ENCODE peak calls at places on chromosomes 11 and 22, in six cellular contexts. O is prostate gland, P is pancreas, L is GM12864, T is AG09309, J is astrocyte of the spinal cord. H is an unnamed sample.

GRCh38 chr11:34354782-34355181 is 3.0 kb downstream of the ABTB2 start:
- DNase-seq in O (no peak), P (no peak), L (no peak), T (no peak), J (no peak), H (no peak)

GRCh38 chr11:115201121-115201792 is 303.0 kb downstream of the CADM1 start:
- DNase-seq in O (no peak), P (no peak), L (no peak), T (peak), J (peak), H (no peak)

GRCh38 chr11:1938343-1939005 is 8.7 kb upstream of the MRPL23 start:
- DNase-seq in O (no peak), P (peak), L (no peak), T (no peak), J (no peak), H (no peak)

GRCh38 chr11:63505857-63506528 is at the start of gene LGALS12:
- DNase-seq in O (no peak), P (no peak), L (no peak), T (no peak), J (peak), H (no peak)

GRCh38 chr11:125070699-125071254 is 7.7 kb downstream of the SLC37A2 start:
- DNase-seq in O (no peak), P (peak), L (peak), T (no peak), J (peak), H (peak)

GRCh38 chr11:113091578-113091844 is 130.3 kb downstream of the NCAM1 start:
- DNase-seq in O (no peak), P (no peak), L (no peak), T (no peak), J (no peak), H (no peak)

GRCh38 chr11:18248561-18248960 is at the start of gene SAA2:
- DNase-seq in O (no peak), P (no peak), L (no peak), T (no peak), J (no peak), H (no peak)

GRCh38 chr22:23098718-23099524 is 28.6 kb downstream of the GNAZ start:
- DNase-seq in O (peak), P (no peak), L (no peak), T (no peak), J (peak), H (peak)

GRCh38 chr11:86476109-86476861 is 101.6 kb downstream of the CCDC81 start:
- DNase-seq in O (no peak), P (no peak), L (no peak), T (no peak), J (peak), H (no peak)

GRCh38 chr11:2138075-2138435 is 1.1 kb downstream of the IGF2 start:
- DNase-seq in O (no peak), P (peak), L (no peak), T (no peak), J (no peak), H (no peak)

GRCh38 chr22:50016988-50017700 is 4.6 kb upstream of the IL17REL start:
- DNase-seq in O (no peak), P (peak), L (peak), T (no peak), J (no peak), H (peak)

GRCh38 chr11:119094816-119095065 is 6.9 kb downstream of the DPAGT1 start:
- DNase-seq in O (peak), P (peak), L (no peak), T (peak), J (peak), H (peak)

GRCh38 chr22:50702821-50703725 is 30.4 kb downstream of the SHANK3 start:
- DNase-seq in O (no peak), P (no peak), L (no peak), T (no peak), J (no peak), H (no peak)

GRCh38 chr22:41009222-41009948 is 58.2 kb downstream of the RBX1 start:
- DNase-seq in O (no peak), P (no peak), L (no peak), T (peak), J (peak), H (no peak)

GRCh38 chr11:1776331-1776851 is 12.7 kb upstream of the CTSD start:
- DNase-seq in O (no peak), P (no peak), L (no peak), T (no peak), J (no peak), H (no peak)

GRCh38 chr22:20186183-20186870 is 35.5 kb upstream of the CCDC188 start:
- DNase-seq in O (no peak), P (no peak), L (no peak), T (no peak), J (no peak), H (no peak)

GRCh38 chr11:103543456-103543855 is 434.2 kb downstream of the DYNC2H1 start:
- DNase-seq in O (no peak), P (no peak), L (no peak), T (no peak), J (no peak), H (no peak)

GRCh38 chr11:14336507-14337503 is 22.2 kb downstream of the RRAS2 start:
- DNase-seq in O (no peak), P (no peak), L (no peak), T (peak), J (peak), H (no peak)

GRCh38 chr22:40381461-40381860 is 11.1 kb downstream of the SGSM3 start:
- DNase-seq in O (no peak), P (no peak), L (no peak), T (no peak), J (no peak), H (no peak)

GRCh38 chr11:106398396-106399074 is 321.1 kb downstream of the AASDHPPT start:
- DNase-seq in O (no peak), P (no peak), L (no peak), T (no peak), J (no peak), H (no peak)

GRCh38 chr11:126588630-126589491 is 233.4 kb downstream of the ST3GAL4 start:
- DNase-seq in O (no peak), P (no peak), L (no peak), T (no peak), J (no peak), H (no peak)

DNA sequence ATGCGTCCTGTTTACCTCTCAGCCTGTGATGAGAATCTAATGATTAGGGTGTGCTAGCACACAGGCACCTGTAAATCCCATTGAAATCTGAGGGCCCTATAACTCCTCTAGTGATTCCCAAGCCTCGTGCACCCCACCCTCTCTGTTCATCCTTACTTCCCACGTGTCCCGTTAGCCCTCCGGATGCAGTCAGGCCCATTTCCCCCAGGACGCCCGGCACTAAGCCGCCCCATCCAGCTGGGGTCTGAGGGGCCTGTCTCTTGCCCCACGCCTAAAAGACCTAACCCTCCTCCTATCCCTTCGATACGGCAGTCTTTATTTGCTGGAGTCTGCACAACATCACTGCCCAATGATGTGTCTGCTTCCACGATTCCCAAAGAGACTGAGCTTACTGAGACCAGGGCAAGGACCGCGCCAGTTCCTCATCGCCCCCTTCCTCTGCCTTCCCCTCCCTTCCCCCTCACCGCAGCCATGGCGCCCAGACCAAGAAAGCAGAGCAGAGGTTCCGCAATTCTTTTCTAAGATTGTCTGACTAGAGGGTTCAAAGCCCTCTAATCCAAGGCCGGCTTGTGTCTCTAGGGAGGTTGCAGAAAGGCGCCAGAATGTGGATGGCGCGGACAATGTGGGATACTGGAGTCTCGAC is 1.0 kb upstream of the FADS2 start:
- DNase-seq in O (no peak), P (no peak), L (no peak), T (no peak), J (no peak), H (no peak)
- TF ChIP-seq CTCF in O (no peak), P (no peak), L (no peak), T (no peak), J (no peak), H (no peak)

GRCh38 chr11:83677730-83678129 is 391.6 kb upstream of the CCDC90B start:
- DNase-seq in O (no peak), P (no peak), L (no peak), T (no peak), J (no peak), H (no peak)
- H3K4me3 ChIP-seq in O (no peak), P (no peak), L (no peak), T (no peak), J (no peak), H (no peak)

DNA sequence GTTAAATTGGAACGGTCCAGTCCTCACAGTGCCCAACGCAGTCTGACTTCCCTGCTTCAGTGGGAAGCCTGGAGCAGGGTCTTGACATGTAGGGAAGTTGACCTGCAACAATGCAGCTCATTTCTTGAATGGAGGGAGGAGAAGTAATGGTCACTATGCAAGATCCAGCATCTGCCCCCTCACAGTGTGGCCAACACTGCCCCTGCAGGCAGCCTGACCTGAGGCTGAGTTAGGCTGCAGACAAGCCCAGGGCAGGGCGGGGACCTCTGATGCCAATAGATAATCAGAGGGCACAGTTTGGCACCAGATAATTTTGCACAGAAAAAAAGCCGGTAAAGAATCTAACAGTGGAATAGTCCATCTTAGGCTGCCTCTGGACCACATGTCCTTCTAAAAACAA is 182.3 kb downstream of the DSCAML1 start:
- DNase-seq in O (no peak), P (no peak), L (no peak), T (no peak), J (no peak), H (no peak)
- TF ChIP-seq CTCF in O (no peak), P (no peak), L (no peak), T (peak), J (no peak), H (no peak)

GRCh38 chr11:58739725-58740430 is 8.1 kb upstream of the GLYAT start:
- DNase-seq in O (no peak), P (no peak), L (no peak), T (peak), J (peak), H (no peak)

GRCh38 chr11:58741127-58741526 is 9.4 kb upstream of the GLYAT start:
- DNase-seq in O (no peak), P (no peak), L (no peak), T (no peak), J (no peak), H (no peak)

GRCh38 chr11:58742140-58742539 is 10.4 kb upstream of the GLYAT start:
- DNase-seq in O (no peak), P (no peak), L (peak), T (no peak), J (no peak), H (no peak)

GRCh38 chr11:58742981-58743880 is 11.5 kb upstream of the GLYAT start:
- DNase-seq in O (no peak), P (no peak), L (no peak), T (no peak), J (no peak), H (no peak)

GRCh38 chr11:58740447-58740846 is 8.7 kb upstream of the GLYAT start:
- DNase-seq in O (no peak), P (no peak), L (no peak), T (no peak), J (no peak), H (no peak)
- H3K4me3 ChIP-seq in O (no peak), P (no peak), L (no peak), T (no peak), J (no peak), H (no peak)

GRCh38 chr11:62391642-62392425 is 27.0 kb upstream of the SCGB1A1 start:
- DNase-seq in O (no peak), P (no peak), L (no peak), T (no peak), J (no peak), H (no peak)
- TF ChIP-seq CTCF in O (no peak), P (no peak), L (no peak), T (no peak), J (peak), H (no peak)

DNA sequence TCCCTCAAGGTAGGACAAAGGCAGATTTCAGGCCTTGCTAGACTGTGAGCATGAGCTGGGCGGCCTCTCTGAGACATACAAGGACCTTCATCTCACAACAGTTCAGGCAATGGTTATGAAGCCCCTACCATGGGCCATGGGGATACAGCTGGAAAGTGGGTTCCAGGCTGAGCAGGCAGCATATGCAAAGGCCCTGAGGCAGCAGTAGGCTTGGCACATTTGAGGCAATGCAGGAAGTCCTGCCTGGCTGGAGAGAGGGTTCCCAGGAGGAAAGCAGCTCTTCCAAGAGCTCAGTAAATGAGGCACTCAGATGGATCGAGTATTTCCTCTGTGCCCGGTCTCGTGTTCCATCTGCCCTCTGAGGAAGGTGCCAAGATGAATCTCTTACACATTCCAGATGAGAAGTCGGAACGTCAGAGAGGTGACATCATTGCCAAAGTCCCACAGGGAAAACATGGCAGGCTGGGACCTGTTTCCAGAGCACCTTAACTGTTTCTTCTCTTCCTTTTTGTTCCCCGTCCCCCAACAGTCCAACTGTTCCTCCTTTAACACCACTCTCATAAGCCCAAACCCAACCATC is 388.6 kb downstream of the MN1 start:
- DNase-seq in O (no peak), P (no peak), L (no peak), T (no peak), J (no peak), H (no peak)
- H3K4me3 ChIP-seq in O (no peak), P (no peak), L (no peak), T (no peak), J (no peak), H (no peak)

GRCh38 chr11:10181811-10182210 is 112.2 kb downstream of the SBF2 start:
- DNase-seq in O (no peak), P (no peak), L (peak), T (peak), J (peak), H (no peak)
- TF ChIP-seq CTCF in O (no peak), P (no peak), L (peak), T (peak), J (peak), H (no peak)

GRCh38 chr11:78575478-78575877 is 814 bp upstream of the NARS2 start:
- DNase-seq in O (no peak), P (no peak), L (no peak), T (no peak), J (no peak), H (no peak)
- H3K4me3 ChIP-seq in O (peak), P (peak), L (peak), T (peak), J (peak), H (peak)

GRCh38 chr11:57081356-57081755 is 92.6 kb downstream of the OR5AK2 start:
- DNase-seq in O (no peak), P (no peak), L (no peak), T (no peak), J (no peak), H (no peak)

GRCh38 chr11:57087966-57088365 is 93.8 kb upstream of the LRRC55 start:
- DNase-seq in O (no peak), P (no peak), L (no peak), T (no peak), J (no peak), H (no peak)

GRCh38 chr11:57082125-57082524 is 93.4 kb downstream of the OR5AK2 start:
- DNase-seq in O (no peak), P (no peak), L (no peak), T (no peak), J (no peak), H (no peak)

GRCh38 chr11:57083641-57084385 is 95.1 kb downstream of the OR5AK2 start:
- DNase-seq in O (peak), P (no peak), L (no peak), T (no peak), J (no peak), H (no peak)

DNA sequence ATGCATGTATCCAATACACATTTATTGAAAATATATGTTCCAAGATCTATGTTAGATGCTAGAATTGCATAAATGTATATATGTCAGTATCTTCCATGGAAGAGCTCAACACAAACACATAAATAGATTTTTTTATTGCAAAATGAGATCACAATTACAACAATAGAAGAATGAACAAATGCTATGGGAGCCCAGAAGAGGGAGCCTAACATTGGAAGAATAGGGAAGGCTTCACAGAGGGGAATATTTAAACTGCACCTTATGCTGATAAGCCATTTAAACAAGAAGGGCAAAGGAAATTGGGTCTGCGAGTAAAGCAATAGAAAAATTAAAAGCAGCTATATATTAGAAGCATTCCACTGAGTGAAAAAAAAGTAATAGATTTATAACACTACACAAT is 96.1 kb upstream of the LRRC55 start:
- DNase-seq in O (no peak), P (no peak), L (no peak), T (no peak), J (no peak), H (no peak)
- TF ChIP-seq CTCF in O (no peak), P (no peak), L (no peak), T (peak), J (peak), H (no peak)

H was measured in stomach.